ENCODE peak calls at places on chromosomes 12 and 14, in five cellular contexts. K is foreskin fibroblast, F is mucosa of descending colon, P is GM13977, W is progenitor cell of endocrine pancreas. N is an unnamed sample.

GRCh38 chr14:25032092-25032784 is 17.7 kb downstream of the STXBP6 start:
- DNase-seq in K (no peak), F (no peak), P (no peak), W (no peak), N (no peak)

GRCh38 chr14:103562385-103563088 is at the start of the genes BAG5 and COA8:
- DNase-seq in K (peak), F (peak), P (peak), W (peak), N (peak)

GRCh38 chr12:104458645-104459555 is 2.2 kb downstream of the CHST11 start:
- DNase-seq in K (peak), F (peak), P (peak), W (no peak), N (peak)

GRCh38 chr12:104864668-104865067 is 93.4 kb downstream of the SLC41A2 start:
- DNase-seq in K (peak), F (no peak), P (no peak), W (no peak), N (no peak)

GRCh38 chr12:52168019-52168717 is 23.6 kb downstream of the KRT80 start:
- DNase-seq in K (peak), F (no peak), P (no peak), W (no peak), N (peak)

GRCh38 chr12:6089041-6089823 is 35.2 kb downstream of the VWF start:
- DNase-seq in K (peak), F (no peak), P (no peak), W (no peak), N (peak)

GRCh38 chr14:69153848-69154208 is 909 bp upstream of the DCAF5 start:
- DNase-seq in K (peak), F (peak), P (peak), W (no peak), N (no peak)

GRCh38 chr12:47734725-47735480 is 9.6 kb upstream of the ENDOU start:
- DNase-seq in K (peak), F (no peak), P (no peak), W (no peak), N (no peak)

GRCh38 chr12:132517740-132518100 is 27.8 kb downstream of the FBRSL1 start:
- DNase-seq in K (no peak), F (no peak), P (no peak), W (no peak), N (no peak)

GRCh38 chr12:85424581-85425348 is 144.7 kb downstream of the ALX1 start:
- DNase-seq in K (peak), F (no peak), P (peak), W (peak), N (peak)
- TF ChIP-seq CTCF in K (peak), F (no peak), P (peak), W (peak), N (peak)

GRCh38 chr12:94148841-94149780 is 734 bp downstream of the PLXNC1 start:
- DNase-seq in K (peak), F (peak), P (peak), W (peak), N (no peak)
- TF ChIP-seq CTCF in K (peak), F (no peak), P (peak), W (peak), N (no peak)

DNA sequence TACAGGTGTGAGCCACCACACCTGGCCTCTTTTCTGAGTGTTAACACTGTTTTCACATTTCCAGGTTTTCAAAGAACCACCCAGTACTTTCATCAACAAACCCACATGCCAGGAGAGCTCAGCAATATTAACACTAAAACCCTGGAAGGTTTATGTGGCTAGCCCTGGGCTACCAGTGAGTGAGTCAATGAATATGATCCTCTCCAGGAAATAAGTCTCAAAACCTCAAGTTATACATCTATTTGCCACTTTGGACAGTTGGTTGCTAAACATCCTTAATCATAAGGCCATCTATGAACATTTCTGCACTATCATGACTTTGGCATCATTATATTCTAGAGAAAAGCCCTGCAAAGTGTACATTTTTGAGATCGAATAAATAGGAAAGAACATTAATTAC is 6.3 kb upstream of the CDKL1 start:
- DNase-seq in K (peak), F (no peak), P (no peak), W (no peak), N (no peak)
- TF ChIP-seq CTCF in K (no peak), F (no peak), P (no peak), W (no peak), N (no peak)

DNA sequence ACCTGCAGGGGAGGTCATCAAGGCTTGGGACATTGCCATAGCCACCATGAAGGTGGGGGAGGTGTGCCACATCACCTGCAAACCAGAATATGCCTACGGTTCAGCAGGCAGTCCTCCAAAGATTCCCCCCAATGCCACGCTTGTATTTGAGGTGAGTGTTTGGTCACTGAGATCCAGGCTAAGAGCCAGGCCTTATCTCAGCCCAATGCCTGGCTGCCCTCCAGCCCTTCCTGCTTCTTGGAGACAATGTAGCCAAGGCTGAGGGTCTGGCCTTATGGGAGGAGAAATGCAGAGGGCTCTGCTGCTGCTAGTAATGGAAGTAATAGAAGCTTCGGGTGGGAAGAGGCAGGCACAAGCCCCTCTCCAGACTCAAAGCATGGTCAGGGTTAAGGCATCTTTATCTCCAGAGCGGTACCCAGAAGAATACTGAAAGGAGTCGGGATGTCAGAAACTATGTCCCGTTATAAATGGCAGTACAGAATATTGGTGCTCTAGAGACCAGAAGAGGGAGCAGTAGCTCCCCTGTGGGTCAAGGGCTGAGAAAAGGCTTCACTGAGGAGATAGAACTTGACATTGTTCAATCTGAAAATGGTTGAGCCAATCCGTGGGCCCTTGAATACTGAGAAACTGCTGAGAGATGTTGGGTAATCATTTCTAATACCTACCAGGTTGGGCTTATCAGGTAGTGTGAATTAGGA is 3.1 kb downstream of the FKBP4 start:
- DNase-seq in K (peak), F (no peak), P (no peak), W (no peak), N (no peak)
- TF ChIP-seq CTCF in K (no peak), F (no peak), P (peak), W (no peak), N (peak)

DNA sequence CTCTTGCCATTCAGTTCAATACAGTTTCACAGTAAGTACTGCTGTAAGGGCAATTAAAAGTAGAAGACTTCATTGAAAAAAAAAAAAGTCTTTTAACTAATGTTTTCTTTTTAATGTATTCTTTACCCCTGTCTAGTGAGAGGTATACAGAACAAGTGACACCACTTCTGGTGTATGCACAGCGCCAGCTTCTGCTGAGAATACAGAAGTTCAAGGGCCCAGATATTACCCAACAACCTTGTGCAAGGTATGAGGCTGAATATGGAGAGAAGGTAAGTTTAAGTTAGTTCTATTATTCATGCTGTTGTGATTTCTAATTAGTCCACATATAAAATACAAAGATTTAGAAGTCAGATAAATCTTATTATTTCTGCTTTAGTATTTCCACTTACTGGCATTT is 168.7 kb downstream of the CFAP54 start:
- DNase-seq in K (no peak), F (no peak), P (no peak), W (no peak), N (peak)
- TF ChIP-seq CTCF in K (no peak), F (no peak), P (no peak), W (no peak), N (no peak)

GRCh38 chr14:95098984-95099599 is 58.2 kb downstream of the DICER1 start:
- DNase-seq in K (peak), F (no peak), P (no peak), W (peak), N (peak)
- TF ChIP-seq CTCF in K (peak), F (peak), P (peak), W (peak), N (peak)

GRCh38 chr12:64390275-64390851 is at the start of gene C12orf56:
- DNase-seq in K (peak), F (no peak), P (peak), W (no peak), N (no peak)
- TF ChIP-seq CTCF in K (no peak), F (no peak), P (no peak), W (no peak), N (no peak)

GRCh38 chr12:4114986-4115385 is 158.6 kb upstream of the CCND2 start:
- DNase-seq in K (no peak), F (no peak), P (no peak), W (no peak), N (no peak)

GRCh38 chr12:4118017-4118510 is 155.5 kb upstream of the CCND2 start:
- DNase-seq in K (peak), F (peak), P (peak), W (no peak), N (no peak)

GRCh38 chr12:4116251-4117111 is 157.1 kb upstream of the CCND2 start:
- DNase-seq in K (peak), F (peak), P (no peak), W (no peak), N (peak)

GRCh38 chr12:4117386-4118016 is 156.1 kb upstream of the CCND2 start:
- DNase-seq in K (no peak), F (no peak), P (no peak), W (no peak), N (no peak)

DNA sequence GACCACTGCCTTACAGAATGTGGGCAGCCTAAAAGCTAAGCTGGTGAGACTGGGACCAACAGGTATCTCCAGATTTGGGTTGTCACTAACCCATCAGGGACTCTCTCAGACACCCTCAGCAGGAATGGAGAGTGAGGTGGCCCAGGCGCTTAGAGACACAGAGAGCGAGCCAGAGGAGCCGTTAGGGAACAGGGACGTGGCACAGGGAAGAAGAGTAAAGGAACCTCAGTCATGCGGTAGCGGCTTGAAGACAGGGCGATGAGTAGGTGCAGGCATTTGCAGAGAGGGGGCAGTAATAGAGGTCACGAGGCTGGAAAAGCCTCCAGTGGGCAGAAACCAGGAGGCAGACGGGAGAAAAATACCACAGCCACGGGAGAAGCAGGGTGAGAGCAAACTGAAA is 158.0 kb upstream of the CCND2 start:
- DNase-seq in K (no peak), F (no peak), P (no peak), W (no peak), N (no peak)
- TF ChIP-seq CTCF in K (no peak), F (no peak), P (no peak), W (peak), N (no peak)